ENCODE peak calls at places on chromosomes 11 and 22, in six cellular contexts. G, N, M, L, Z and C are unnamed samples.

GRCh38 chr22:44413211-44413610 is 84.8 kb downstream of the RTL6 start:
- DNase-seq in G (no peak), N (no peak), M (no peak), L (no peak), Z (peak; percentile 15), C (no peak)

GRCh38 chr11:111624602-111625001 is 22.4 kb downstream of the SIK2 start:
- DNase-seq in N (no peak), M (no peak), G (no peak), L (no peak), Z (no peak), C (no peak)

GRCh38 chr22:46792061-46792796 is 29.8 kb downstream of the TBC1D22A start:
- DNase-seq in G (no peak), Z (no peak), M (no peak), L (no peak), N (no peak), C (no peak)

GRCh38 chr11:27592111-27592780 is 85.7 kb upstream of the LIN7C start:
- DNase-seq in L (peak; percentile 82), G (no peak), N (no peak), Z (no peak), M (no peak), C (no peak)

GRCh38 chr11:876550-876949 is 33.9 kb downstream of the TSPAN4 start:
- DNase-seq in G (no peak), N (no peak), L (no peak), M (no peak), Z (no peak), C (no peak)

GRCh38 chr22:29004647-29005371 is 56.8 kb downstream of the C22orf31 start:
- DNase-seq in N (no peak), Z (peak; percentile 60), L (peak; percentile 40), M (no peak), G (peak; percentile 88), C (no peak)

GRCh38 chr22:29330753-29331152 is 15.3 kb upstream of the RASL10A start:
- DNase-seq in Z (no peak), L (peak; percentile 82), G (no peak), N (no peak), M (no peak), C (no peak)

GRCh38 chr11:7646866-7647265 is 26.4 kb downstream of the CYB5R2 start:
- DNase-seq in Z (no peak), G (no peak), L (no peak), M (no peak), N (no peak), C (no peak)

GRCh38 chr22:26399288-26399687 is 29.8 kb upstream of the ASPHD2 start:
- DNase-seq in G (no peak), N (no peak), L (no peak), Z (no peak), M (no peak), C (no peak)

GRCh38 chr11:76601712-76602111 is 68.8 kb downstream of the LRRC32 start:
- DNase-seq in G (no peak), L (no peak), Z (no peak), M (no peak), N (no peak), C (no peak)

GRCh38 chr11:1564535-1565172 is 7.4 kb downstream of the DUSP8 start:
- DNase-seq in N (no peak), L (peak; percentile 92), Z (peak; percentile 77), M (no peak), G (peak; percentile 50), C (no peak)

GRCh38 chr11:15816270-15816871 is 540.0 kb downstream of the SOX6 start:
- DNase-seq in Z (no peak), G (no peak), M (no peak), L (peak; percentile 89), N (no peak), C (no peak)

GRCh38 chr11:1051356-1052132 is 15.0 kb upstream of the MUC6 start:
- DNase-seq in N (no peak), Z (no peak), G (no peak), M (no peak), L (no peak), C (no peak)

DNA sequence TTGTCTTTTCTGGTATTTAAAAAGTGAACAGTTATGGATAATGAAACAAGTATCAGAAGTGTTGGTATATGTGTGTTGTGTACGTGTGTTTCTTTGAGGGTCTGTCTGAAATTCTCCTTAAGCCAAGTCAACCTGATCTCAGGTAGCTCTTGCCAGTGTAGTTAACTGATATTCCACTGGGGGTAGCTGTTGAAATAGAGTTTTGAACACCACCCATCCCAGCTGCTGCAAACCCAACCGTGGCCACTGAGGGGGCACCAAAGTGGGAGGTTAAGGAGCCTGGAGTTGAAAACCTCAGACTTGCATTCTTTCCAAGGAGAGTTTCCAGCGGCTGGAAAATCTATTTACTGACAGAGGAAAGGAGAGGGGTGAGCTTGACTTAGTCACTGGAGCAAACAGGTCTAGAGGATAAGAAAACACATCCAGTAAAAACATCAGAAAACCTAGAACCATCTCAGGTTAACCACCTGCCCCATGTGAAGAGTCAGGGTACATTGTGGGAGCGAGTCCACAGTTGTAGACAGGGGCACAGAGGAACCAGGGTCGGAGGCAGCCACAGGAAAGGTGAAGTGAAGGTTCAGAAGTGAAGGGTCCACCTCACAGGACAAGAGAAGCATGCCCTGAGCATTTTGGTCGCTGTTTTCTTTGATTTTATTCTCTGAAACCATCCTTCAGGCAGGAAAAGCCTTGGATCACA is 8.8 kb upstream of the CUL5 start:
- DNase-seq in G (peak; percentile 84), N (peak; percentile 59), M (peak; percentile 73), Z (no peak), L (peak; percentile 59), C (peak; percentile 76)
- TF ChIP-seq CTCF in G (peak; percentile 54), N (peak; percentile 64), M (peak; percentile 64), Z (no peak), L (peak; percentile 39), C (peak; percentile 45)

GRCh38 chr22:38104084-38104483 is 6.4 kb downstream of the BAIAP2L2 start:
- DNase-seq in N (no peak), M (peak; percentile 46), L (no peak), G (peak; percentile 44), Z (peak; percentile 7), C (no peak)
- TF ChIP-seq CTCF in N (peak; percentile 72), M (no peak), L (peak; percentile 45), G (peak; percentile 41), Z (no peak), C (no peak)

DNA sequence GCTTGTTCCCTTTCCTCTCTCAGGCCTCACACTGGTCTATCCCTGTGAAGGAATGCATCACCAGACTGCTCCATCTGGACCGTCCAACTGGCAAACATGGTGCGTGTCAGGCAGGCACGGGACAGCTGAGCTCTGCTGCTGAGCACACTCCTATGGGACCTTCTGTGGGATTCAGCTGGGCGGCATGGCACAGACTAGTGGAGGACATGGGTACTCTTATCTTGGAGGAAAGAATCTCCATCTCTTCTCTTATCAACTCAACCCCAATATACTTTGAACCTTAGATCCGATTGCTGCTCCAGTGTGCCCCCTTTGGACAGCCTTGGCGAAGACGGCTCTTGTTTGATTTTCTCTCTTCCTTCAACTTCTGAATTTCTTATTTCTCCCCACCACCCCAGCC is 593.6 kb downstream of the ETS1 start:
- DNase-seq in L (no peak), G (no peak), Z (peak; percentile 9), M (no peak), N (peak; percentile 7), C (no peak)
- TF ChIP-seq CTCF in L (no peak), G (no peak), Z (no peak), M (no peak), N (peak; percentile 48), C (no peak)

GRCh38 chr11:57432017-57432590 is 5.2 kb upstream of the SLC43A3 start:
- DNase-seq in Z (no peak), G (no peak), M (no peak), L (no peak), N (no peak), C (no peak)

GRCh38 chr11:57428643-57429042 is 1.7 kb upstream of the SLC43A3 start:
- DNase-seq in L (no peak), N (no peak), M (no peak), G (no peak), Z (no peak), C (no peak)

GRCh38 chr11:57432714-57433163 is 5.8 kb upstream of the SLC43A3 start:
- DNase-seq in N (no peak), G (no peak), Z (no peak), L (peak; percentile 93), M (no peak), C (no peak)

GRCh38 chr11:57429946-57430345 is 3.0 kb upstream of the SLC43A3 start:
- DNase-seq in G (no peak), Z (no peak), L (no peak), M (no peak), N (no peak), C (no peak)

DNA sequence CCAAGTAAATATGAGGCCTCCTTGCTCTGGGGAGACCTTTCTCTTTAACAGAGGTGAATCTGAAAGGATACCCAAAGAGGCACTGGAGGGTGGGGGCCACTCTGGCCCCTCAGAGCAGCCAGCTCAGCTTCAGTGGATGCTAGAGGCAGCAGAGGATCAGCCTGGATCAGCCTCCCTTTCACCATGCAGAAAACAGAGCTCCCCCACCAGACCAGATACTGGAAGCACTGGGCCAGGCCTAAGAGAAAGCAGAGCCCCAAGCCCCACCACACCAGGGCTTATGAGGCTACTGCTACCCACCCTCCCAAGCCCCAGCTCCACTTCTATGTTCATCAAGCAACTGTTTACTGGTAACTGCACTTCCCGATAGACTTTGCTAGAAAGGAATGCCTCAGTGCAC is 4.0 kb upstream of the SLC43A3 start:
- DNase-seq in L (no peak), N (no peak), Z (no peak), G (no peak), M (no peak), C (no peak)
- TF ChIP-seq CTCF in L (no peak), N (peak; percentile 21), Z (no peak), G (peak; percentile 19), M (no peak), C (no peak)

GRCh38 chr22:37636186-37636948 is 3.1 kb upstream of the SH3BP1 start:
- DNase-seq in G (no peak), Z (peak; percentile 62), N (no peak), M (no peak), L (peak; percentile 91), C (no peak)
- TF ChIP-seq CTCF in G (peak; percentile 48), Z (no peak), N (peak; percentile 36), M (peak; percentile 16), L (peak; percentile 25), C (peak; percentile 22)